ENCODE peak calls at places on chromosomes 16 and 17, in five cellular contexts. J is H1, R is HepG2, L is HCT116, T is NT2/D1. Z is an unnamed sample.

GRCh38 chr16:15518412-15519351 is 84.3 kb downstream of the BMERB1 start:
- DNase-seq in J (no peak), R (no peak), L (no peak), T (no peak), Z (no peak)

GRCh38 chr17:77778636-77779524 is 179.6 kb upstream of the TNRC6C start:
- DNase-seq in J (no peak), R (no peak), L (no peak), T (no peak), Z (no peak)

GRCh38 chr17:44536090-44536960 is 21.0 kb upstream of the FZD2 start:
- DNase-seq in J (no peak), R (no peak), L (no peak), T (no peak), Z (no peak)

GRCh38 chr17:7929158-7930029 is at the start of gene KCNAB3:
- DNase-seq in J (no peak), R (no peak), L (no peak), T (no peak), Z (no peak)

GRCh38 chr17:42408076-42408475 is 15.0 kb downstream of the CAVIN1 start:
- DNase-seq in J (no peak), R (no peak), L (no peak), T (no peak), Z (no peak)

GRCh38 chr16:65315004-65315398 is 193.1 kb upstream of the CDH11 start:
- DNase-seq in J (no peak), R (no peak), L (no peak), T (no peak), Z (no peak)

GRCh38 chr17:9968881-9969280 is 63.8 kb upstream of the RCVRN start:
- DNase-seq in J (no peak), R (no peak), L (no peak), T (no peak), Z (no peak)

GRCh38 chr17:13584701-13585080 is 17.0 kb downstream of the HS3ST3A1 start:
- DNase-seq in J (no peak), R (no peak), L (no peak), T (no peak), Z (no peak)

GRCh38 chr16:22235839-22236745 is 30.0 kb downstream of the EEF2K start:
- DNase-seq in J (no peak), R (no peak), L (no peak), T (no peak), Z (no peak)

GRCh38 chr17:75625813-75626486 is 7.3 kb upstream of the SMIM5 start:
- DNase-seq in J (no peak), R (peak; percentile 56), L (no peak), T (no peak), Z (no peak)

GRCh38 chr17:59618894-59619312 is 792 bp upstream of the CLTC start:
- DNase-seq in J (no peak), R (peak; percentile 87), L (no peak), T (no peak), Z (no peak)

GRCh38 chr17:78804777-78805176 is 22.7 kb upstream of the CYTH1 start:
- DNase-seq in J (no peak), R (no peak), L (no peak), T (no peak), Z (no peak)

GRCh38 chr16:72372646-72373045 is 200.7 kb upstream of the PMFBP1 start:
- DNase-seq in J (no peak), R (no peak), L (no peak), T (no peak), Z (no peak)

GRCh38 chr16:50967827-50968612 is 183.1 kb downstream of the SALL1 start:
- DNase-seq in J (no peak), R (no peak), L (no peak), T (no peak), Z (no peak)

GRCh38 chr17:6679241-6679640 is 27.7 kb downstream of the C17orf100 start:
- DNase-seq in J (no peak), R (no peak), L (no peak), T (no peak), Z (no peak)

GRCh38 chr17:40327735-40328385 is 18.9 kb downstream of the RARA start:
- DNase-seq in J (no peak), R (no peak), L (no peak), T (no peak), Z (no peak)

GRCh38 chr17:64331946-64332493 is 58.6 kb downstream of the PECAM1 start:
- DNase-seq in J (no peak), R (peak; percentile 75), L (no peak), T (no peak), Z (no peak)

GRCh38 chr17:12118617-12119016 is 97.9 kb downstream of the MAP2K4 start:
- DNase-seq in J (no peak), R (no peak), L (no peak), T (no peak), Z (no peak)

GRCh38 chr17:3029213-3029913 is 34.0 kb downstream of the OR1D5 start:
- DNase-seq in J (no peak), R (no peak), L (no peak), T (no peak), Z (no peak)
- TF ChIP-seq ZNF274 in J (no peak), R (no peak), L (no peak), T (no peak), Z (no peak)

GRCh38 chr16:82748026-82748425 is 121.3 kb downstream of the CDH13 start:
- DNase-seq in J (no peak), R (no peak), L (no peak), T (no peak), Z (no peak)
- TF ChIP-seq ZNF274 in J (no peak), R (no peak), L (no peak), T (no peak), Z (no peak)

DNA sequence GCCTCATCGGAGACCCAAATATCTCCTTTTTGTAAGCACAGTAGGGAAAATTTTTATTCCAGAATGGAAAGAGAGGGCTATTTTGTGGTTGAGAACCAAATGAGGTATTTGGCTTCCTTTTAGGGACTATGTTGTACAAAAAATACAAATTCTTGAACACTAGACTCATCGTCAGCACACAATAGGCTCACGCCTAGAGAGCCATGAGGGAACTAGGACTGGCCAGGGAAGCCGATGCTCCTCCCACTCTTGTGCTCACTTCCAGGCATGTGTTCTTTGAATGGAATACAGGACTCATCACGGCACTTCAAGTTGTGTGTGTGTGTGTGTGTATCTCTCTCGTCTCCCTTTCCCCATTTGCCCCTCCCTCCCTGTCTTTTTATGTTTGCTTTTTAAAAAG is 17.8 kb upstream of the BLMH start:
- DNase-seq in J (no peak), R (no peak), L (no peak), T (no peak), Z (no peak)
- TF ChIP-seq ZNF274 in J (no peak), R (no peak), L (no peak), T (no peak), Z (no peak)

GRCh38 chr17:73748521-73748920 is 104.3 kb upstream of the SDK2 start:
- DNase-seq in J (no peak), R (no peak), L (no peak), T (no peak), Z (no peak)

GRCh38 chr17:73753751-73754496 is 109.7 kb upstream of the SDK2 start:
- DNase-seq in J (no peak), R (no peak), L (no peak), T (no peak), Z (no peak)

GRCh38 chr17:73749337-73749807 is 105.1 kb upstream of the SDK2 start:
- DNase-seq in J (no peak), R (no peak), L (no peak), T (no peak), Z (no peak)

GRCh38 chr17:73749906-73750305 is 105.7 kb upstream of the SDK2 start:
- DNase-seq in J (no peak), R (no peak), L (no peak), T (no peak), Z (no peak)

DNA sequence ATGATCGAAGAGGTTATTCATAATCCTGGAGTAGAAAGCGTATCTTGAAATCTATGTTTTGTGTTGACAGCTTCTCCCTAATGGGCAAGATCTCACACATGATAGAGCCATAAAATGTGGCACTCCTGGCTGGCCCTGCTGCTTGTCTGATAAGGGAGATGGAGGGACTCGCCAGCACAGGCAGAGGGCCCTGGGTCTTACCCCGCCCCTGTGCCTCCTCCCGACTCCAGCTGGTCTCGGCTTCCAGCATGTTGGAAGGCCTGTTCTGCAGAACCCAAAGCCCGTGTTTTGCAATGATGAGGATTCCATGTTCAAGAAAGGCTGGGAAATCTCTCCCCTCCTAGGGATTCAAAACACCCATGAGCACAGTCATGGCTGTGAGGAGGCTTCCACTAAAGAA is 106.7 kb upstream of the SDK2 start:
- DNase-seq in J (no peak), R (peak; percentile 47), L (no peak), T (no peak), Z (no peak)
- TF ChIP-seq ZNF274 in J (no peak), R (no peak), L (no peak), T (no peak), Z (no peak)

DNA sequence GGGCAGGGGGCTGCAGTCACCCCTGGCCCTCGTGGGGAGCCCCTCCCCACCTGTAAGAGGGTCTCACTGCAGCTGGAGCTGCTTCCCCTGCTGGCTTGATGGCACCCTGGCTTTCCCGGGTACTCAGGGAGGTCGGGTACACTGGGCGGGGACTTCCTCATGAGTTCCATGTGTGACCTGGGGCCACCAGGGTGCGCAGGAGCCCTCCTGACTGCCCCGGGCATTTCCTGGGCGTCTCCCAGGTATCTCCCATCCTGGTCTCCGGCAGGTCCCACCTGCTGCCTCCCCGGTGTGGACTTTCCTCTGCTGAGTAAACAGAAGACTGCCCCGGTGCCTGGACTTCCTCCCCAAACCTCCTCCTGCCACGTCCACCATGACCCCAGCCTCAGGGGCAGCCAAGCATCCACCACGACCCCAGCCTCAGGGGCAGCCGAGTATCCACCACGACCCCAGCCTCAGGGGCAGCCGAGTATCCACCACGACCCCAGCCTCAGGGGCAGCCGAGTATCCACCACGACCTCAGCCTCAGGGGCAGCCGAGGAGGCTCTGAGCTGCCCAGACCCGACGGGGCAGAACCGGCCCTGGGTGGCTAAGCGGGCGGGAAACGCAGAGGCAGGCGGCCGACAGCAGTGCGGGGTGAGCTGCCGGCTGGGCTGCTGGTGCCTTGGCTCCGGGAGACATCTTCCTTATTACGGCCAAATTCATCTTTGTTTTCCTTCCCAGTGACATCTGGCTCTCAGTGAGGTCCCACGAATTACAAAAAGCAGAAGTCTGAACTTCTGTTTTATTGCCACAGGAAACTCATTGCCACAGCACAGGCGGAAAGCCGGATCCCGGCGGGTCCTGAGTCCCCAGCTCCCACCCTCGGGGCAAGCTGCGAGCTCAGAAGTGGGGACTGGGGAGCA is 40.7 kb downstream of the CBFA2T3 start:
- DNase-seq in J (no peak), R (peak; percentile 34), L (no peak), T (no peak), Z (no peak)
- TF ChIP-seq ZNF274 in J (no peak), R (no peak), L (no peak), T (no peak), Z (no peak)

DNA sequence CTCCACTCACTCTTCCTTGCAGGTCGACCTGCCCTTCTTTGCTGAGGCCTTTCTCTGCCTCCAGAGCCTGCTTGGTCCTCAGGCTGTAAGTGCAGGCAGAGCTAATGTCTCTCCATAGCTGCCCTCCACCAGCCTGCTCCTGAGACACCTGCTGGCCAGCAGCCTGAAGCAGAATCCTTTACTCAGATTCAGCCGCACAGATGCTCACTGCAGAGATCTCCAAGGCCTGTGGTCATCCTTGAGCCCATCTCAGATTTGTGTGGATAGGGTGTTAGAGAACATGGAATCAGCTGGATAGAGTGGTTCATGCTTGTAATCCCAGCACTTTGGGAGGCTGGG is 11.5 kb downstream of the DEXI start:
- DNase-seq in J (no peak), R (no peak), L (no peak), T (no peak), Z (no peak)
- TF ChIP-seq ZNF274 in J (no peak), R (no peak), L (no peak), T (no peak), Z (no peak)